ENCODE peak calls at places on chromosomes 11 and 22, in five cellular contexts. L is psoas muscle; T is CD8-positive, alpha-beta T cell; P is cardiac muscle cell; G is heart left ventricle. U is an unnamed sample.

GRCh38 chr22:23891726-23892125 is 2.5 kb upstream of the MIF start:
- DNase-seq in L (no peak), T (no peak), G (no peak), P (no peak), U (no peak)

GRCh38 chr11:35047179-35047578 is 91.8 kb upstream of the CD44 start:
- DNase-seq in G (no peak), L (no peak), P (no peak), T (peak; percentile 78), U (no peak)

GRCh38 chr11:128294001-128294684 is 293.2 kb downstream of the ETS1 start:
- DNase-seq in L (peak; percentile 58), T (no peak), P (no peak), G (no peak), U (no peak)

GRCh38 chr11:377174-377865 is 8.0 kb downstream of the B4GALNT4 start:
- DNase-seq in L (no peak), G (no peak), P (no peak), T (no peak), U (no peak)

GRCh38 chr11:87535513-87535912 is 497.8 kb downstream of the TMEM135 start:
- DNase-seq in G (no peak), P (no peak), L (no peak), T (no peak), U (no peak)

GRCh38 chr22:42932857-42933782 is 76.0 kb upstream of the ARFGAP3 start:
- DNase-seq in P (no peak), T (no peak), G (peak; percentile 56), L (no peak), U (no peak)

GRCh38 chr22:49026476-49027121 is 801.1 kb downstream of the BRD1 start:
- DNase-seq in L (peak; percentile 27), G (no peak), T (no peak), P (no peak), U (no peak)

GRCh38 chr11:132817387-132817786 is 714.9 kb downstream of the OPCML start:
- DNase-seq in P (no peak), L (no peak), G (no peak), T (no peak), U (no peak)

GRCh38 chr11:60866911-60867870 is at the start of gene ZP1:
- DNase-seq in T (no peak), P (no peak), L (peak; percentile 41), G (peak; percentile 15), U (no peak)

GRCh38 chr11:11117730-11118129 is 235.3 kb downstream of the CSNK2A3 start:
- DNase-seq in T (no peak), G (no peak), L (no peak), P (no peak), U (no peak)

GRCh38 chr11:131408011-131408640 is 37.7 kb downstream of the NTM start:
- DNase-seq in L (no peak), T (no peak), G (no peak), P (peak; percentile 60), U (peak; percentile 35)

GRCh38 chr22:50417544-50417943 is 57.3 kb downstream of the SBF1 start:
- DNase-seq in L (no peak), P (no peak), T (no peak), G (no peak), U (no peak)

GRCh38 chr11:6251120-6251733 is 8.4 kb upstream of the CCKBR start:
- DNase-seq in T (peak; percentile 38), P (peak; percentile 76), L (peak; percentile 82), G (peak; percentile 55), U (peak; percentile 86)

GRCh38 chr11:106137758-106138157 is 60.3 kb downstream of the AASDHPPT start:
- DNase-seq in T (no peak), L (no peak), P (no peak), G (no peak), U (no peak)

GRCh38 chr11:106132582-106133354 is 55.3 kb downstream of the AASDHPPT start:
- DNase-seq in G (no peak), P (no peak), L (no peak), T (no peak), U (no peak)

GRCh38 chr11:106131998-106132397 is 54.5 kb downstream of the AASDHPPT start:
- DNase-seq in G (no peak), T (no peak), L (no peak), P (no peak), U (no peak)

GRCh38 chr11:106137061-106137460 is 59.6 kb downstream of the AASDHPPT start:
- DNase-seq in L (no peak), T (no peak), P (no peak), G (no peak), U (no peak)

DNA sequence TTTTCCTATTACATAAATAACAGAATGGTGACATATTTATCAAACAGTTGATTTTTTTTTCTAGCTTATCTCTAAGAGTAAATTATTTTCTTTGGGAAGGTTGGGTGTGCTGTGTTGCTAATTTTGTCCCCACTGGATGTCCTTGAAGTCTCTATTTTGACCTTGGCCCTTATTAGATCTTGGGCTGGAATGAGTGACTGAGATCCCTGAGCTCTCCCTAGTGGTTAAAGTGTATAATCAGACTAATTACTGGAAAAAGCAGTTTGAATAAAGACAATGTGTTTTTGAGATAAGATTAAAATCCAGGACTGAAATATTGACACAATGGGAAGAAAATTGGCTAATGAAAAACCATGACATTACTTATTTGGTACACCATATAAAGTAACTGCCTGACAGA is 56.1 kb downstream of the AASDHPPT start:
- DNase-seq in G (no peak), T (no peak), P (no peak), L (no peak), U (no peak)
- TF ChIP-seq CTCF in G (no peak), T (no peak), P (peak; percentile 28), L (no peak), U (no peak)

GRCh38 chr11:102428696-102429095 is 23.9 kb downstream of the TMEM123 start:
- DNase-seq in T (no peak), P (no peak), G (no peak), L (no peak), U (no peak)
- H3K4me1 ChIP-seq in T (peaks cover 65% of the 10 kb centered on the region), P (peaks cover 1% of the 10 kb centered on the region), G (peaks cover 10% of the 10 kb centered on the region), L (peaks cover 13% of the 10 kb centered on the region), U (no peaks in the 10 kb centered on the region)

GRCh38 chr11:65780770-65781151 is at the start of gene AP5B1:
- DNase-seq in P (peak; percentile 51), G (peak; percentile 72), L (peak; percentile 80), T (peak; percentile 66), U (peak; percentile 81)
- H3K4me3 ChIP-seq in P (peak within 1 kb of the TSS; percentile 60), G (peak within 1 kb of the TSS; percentile 85), L (peak within 1 kb of the TSS; percentile 96), T (peak within 1 kb of the TSS; percentile 85), U (peak within 1 kb of the TSS; percentile 72)

GRCh38 chr11:69368119-69368880 is 74.3 kb downstream of the MYEOV start:
- DNase-seq in P (no peak), T (no peak), L (peak; percentile 40), G (no peak), U (peak; percentile 19)
- TF ChIP-seq CTCF in P (no peak), T (no peak), L (no peak), G (no peak), U (no peak)

GRCh38 chr22:36405671-36406070 is 17.9 kb upstream of the MYH9 start:
- DNase-seq in T (peak; percentile 69), P (peak; percentile 59), L (no peak), G (peak; percentile 43), U (peak; percentile 70)

GRCh38 chr22:36405221-36405631 is 17.5 kb upstream of the MYH9 start:
- DNase-seq in T (peak; percentile 34), P (no peak), G (no peak), L (no peak), U (no peak)

GRCh38 chr22:36404436-36404835 is 16.7 kb upstream of the MYH9 start:
- DNase-seq in T (no peak), P (no peak), G (no peak), L (no peak), U (no peak)

GRCh38 chr22:36406721-36407120 is 19.0 kb upstream of the MYH9 start:
- DNase-seq in L (no peak), T (no peak), G (no peak), P (no peak), U (no peak)

DNA sequence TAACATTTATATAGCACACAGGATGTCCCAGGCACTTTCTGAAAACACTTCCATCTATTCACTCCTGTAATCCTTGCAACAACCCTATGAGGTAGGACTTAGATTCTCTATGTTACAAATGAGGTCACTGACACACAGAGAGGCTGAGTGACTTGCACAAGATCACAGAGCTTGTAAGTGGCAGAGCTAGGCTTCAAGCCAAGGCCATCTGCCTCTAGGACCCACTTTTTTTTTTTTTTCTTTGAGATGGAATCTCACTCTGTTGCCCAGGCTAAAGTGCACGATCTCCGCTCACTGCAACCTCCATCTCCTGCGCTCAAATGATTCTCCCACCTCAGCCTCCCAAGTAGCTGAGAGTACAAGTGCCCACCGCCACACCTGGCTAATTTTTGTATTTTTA is 18.4 kb upstream of the MYH9 start:
- DNase-seq in G (no peak), L (no peak), P (no peak), T (no peak), U (no peak)
- H3K4me1 ChIP-seq in G (no peaks in the 10 kb centered on the region), L (peaks cover 12% of the 10 kb centered on the region), P (peaks cover 5% of the 10 kb centered on the region), T (peaks cover 64% of the 10 kb centered on the region), U (no peaks in the 10 kb centered on the region)

GRCh38 chr11:120130176-120130980 is 7.5 kb downstream of the TRIM29 start:
- DNase-seq in G (no peak), L (no peak), P (no peak), T (no peak), U (peak; percentile 49)
- H3K4me3 ChIP-seq in G (no peak overlapping the region), L (no peak overlapping the region), P (no peak overlapping the region), T (no peak overlapping the region), U (no peak overlapping the region)

GRCh38 chr11:43503417-43503816 is 144.7 kb downstream of the TTC17 start:
- DNase-seq in L (no peak), G (no peak), T (no peak), P (no peak), U (no peak)
- TF ChIP-seq CTCF in L (no peak), G (no peak), T (no peak), P (peak; percentile 20), U (no peak)